ENCODE peak calls at places on chromosomes 7 and 10, in seven cellular contexts. C is COR-L47; J is neural crest cell; N is HuH-7; X is mesothelial cell of epicardium; L is HT1080; M is activated CD4-positive, CD25-positive, alpha-beta regulatory T cell. B is an unnamed sample.

GRCh38 chr10:110893559-110894179 is 21.9 kb downstream of the PDCD4 start:
- DNase-seq in C (peak), J (no peak), N (no peak), X (no peak), L (peak), M (no peak), B (peak)

GRCh38 chr10:102003541-102003940 is 52.4 kb downstream of the ARMH3 start:
- DNase-seq in C (peak), J (no peak), N (no peak), X (no peak), L (no peak), M (no peak), B (peak)

GRCh38 chr7:66682350-66683093 is 53.8 kb downstream of the KCTD7 start:
- DNase-seq in C (no peak), J (peak), N (peak), X (no peak), L (no peak), M (no peak), B (peak)

GRCh38 chr10:34192646-34193045 is 622.5 kb downstream of the PARD3 start:
- DNase-seq in C (no peak), J (no peak), N (no peak), X (no peak), L (no peak), M (no peak), B (no peak)

GRCh38 chr7:157073949-157074624 is 63.6 kb upstream of the MNX1 start:
- DNase-seq in C (no peak), J (no peak), N (no peak), X (no peak), L (no peak), M (no peak), B (no peak)

GRCh38 chr10:72124984-72125383 is 36.6 kb upstream of the SPOCK2 start:
- DNase-seq in C (no peak), J (no peak), N (no peak), X (no peak), L (no peak), M (no peak), B (no peak)

GRCh38 chr10:133520193-133520738 is 6.9 kb upstream of the CYP2E1 start:
- DNase-seq in C (no peak), J (no peak), N (peak), X (no peak), L (peak), M (peak), B (peak)

GRCh38 chr10:132382231-132382922 is 14.6 kb upstream of the PWWP2B start:
- DNase-seq in C (no peak), J (no peak), N (no peak), X (no peak), L (peak), M (no peak), B (peak)

GRCh38 chr7:157548691-157549265 is 212.0 kb downstream of the DNAJB6 start:
- DNase-seq in C (no peak), J (no peak), N (no peak), X (no peak), L (no peak), M (no peak), B (no peak)

GRCh38 chr10:99709480-99710229 is 22.3 kb downstream of the COX15 start:
- DNase-seq in C (no peak), J (no peak), N (no peak), X (no peak), L (no peak), M (no peak), B (peak)

GRCh38 chr10:125559210-125559609 is 123.8 kb downstream of the TEX36 start:
- DNase-seq in C (no peak), J (no peak), N (no peak), X (no peak), L (no peak), M (no peak), B (no peak)

GRCh38 chr10:70106958-70107791 is 25.4 kb downstream of the AIFM2 start:
- DNase-seq in C (no peak), J (peak), N (peak), X (no peak), L (no peak), M (no peak), B (peak)

GRCh38 chr7:107989618-107990373 is 13.2 kb downstream of the LAMB1 start:
- DNase-seq in C (no peak), J (no peak), N (no peak), X (no peak), L (peak), M (no peak), B (peak)

GRCh38 chr7:139992353-139993054 is 70.2 kb downstream of the PARP12 start:
- DNase-seq in C (no peak), J (no peak), N (no peak), X (no peak), L (no peak), M (no peak), B (no peak)

GRCh38 chr7:90216080-90216674 is 4.6 kb downstream of the STEAP2 start:
- DNase-seq in C (no peak), J (no peak), N (no peak), X (no peak), L (no peak), M (no peak), B (no peak)

GRCh38 chr7:136009488-136010079 is 32.4 kb upstream of the MTPN start:
- DNase-seq in C (peak), J (no peak), N (peak), X (no peak), L (peak), M (no peak), B (peak)

GRCh38 chr7:66016131-66016461 is 34.1 kb upstream of the GUSB start:
- DNase-seq in C (no peak), J (no peak), N (no peak), X (no peak), L (peak), M (no peak), B (peak)

GRCh38 chr10:61781969-61782403 is 119.3 kb downstream of the CABCOCO1 start:
- DNase-seq in C (no peak), J (no peak), N (no peak), X (no peak), L (peak), M (no peak), B (peak)

GRCh38 chr10:31782701-31783100 is 145.9 kb downstream of the ARHGAP12 start:
- DNase-seq in C (no peak), J (no peak), N (no peak), X (no peak), L (no peak), M (no peak), B (peak)

GRCh38 chr10:131352765-131353290 is 41.3 kb upstream of the TCERG1L start:
- DNase-seq in C (no peak), J (no peak), N (no peak), X (no peak), L (no peak), M (no peak), B (no peak)

GRCh38 chr7:102918865-102919264 is 6.1 kb downstream of the LRRC17 start:
- DNase-seq in C (no peak), J (no peak), N (no peak), X (no peak), L (no peak), M (no peak), B (no peak)

GRCh38 chr10:44913312-44914079 is 2.4 kb downstream of the TMEM72 start:
- DNase-seq in C (no peak), J (no peak), N (no peak), X (no peak), L (no peak), M (no peak), B (no peak)

GRCh38 chr7:123231060-123232000 is 31.6 kb upstream of the SLC13A1 start:
- DNase-seq in C (peak), J (no peak), N (no peak), X (no peak), L (no peak), M (no peak), B (no peak)

GRCh38 chr7:70598976-70599375 is 533.0 kb upstream of the GALNT17 start:
- DNase-seq in C (peak), J (no peak), N (no peak), X (no peak), L (peak), M (no peak), B (peak)